ENCODE peak calls at places on chromosomes 16 and 17, in six cellular contexts. H is dorsolateral prefrontal cortex; C is PC-3; O is CD4-positive, alpha-beta memory T cell; Y is MM.1S; F is right cardiac atrium. I is an unnamed sample.

GRCh38 chr17:55770220-55770870 is 19.5 kb downstream of the PCTP start:
- DNase-seq in H (no peak), C (peak), O (no peak), Y (peak), F (no peak), I (peak)

GRCh38 chr17:21211825-21212479 is 2.0 kb downstream of the TMEM11 start:
- DNase-seq in H (no peak), C (peak), O (no peak), Y (no peak), F (no peak), I (no peak)

GRCh38 chr17:27354491-27355081 is 60.7 kb downstream of the WSB1 start:
- DNase-seq in H (no peak), C (peak), O (no peak), Y (peak), F (no peak), I (peak)

GRCh38 chr16:84475643-84476240 is 28.7 kb downstream of the MEAK7 start:
- DNase-seq in H (no peak), C (peak), O (no peak), Y (no peak), F (no peak), I (peak)

GRCh38 chr17:9080983-9081382 is 59.7 kb downstream of the NTN1 start:
- DNase-seq in H (no peak), C (no peak), O (no peak), Y (no peak), F (no peak), I (no peak)

GRCh38 chr16:30184430-30185140 is 1.2 kb downstream of the CORO1A start:
- DNase-seq in H (peak), C (no peak), O (no peak), Y (peak), F (peak), I (no peak)

GRCh38 chr16:84281077-84281476 is 13.6 kb upstream of the WFDC1 start:
- DNase-seq in H (no peak), C (peak), O (no peak), Y (no peak), F (peak), I (peak)

GRCh38 chr16:12876778-12877177 is 24.6 kb upstream of the SHISA9 start:
- DNase-seq in H (no peak), C (peak), O (no peak), Y (no peak), F (no peak), I (no peak)

GRCh38 chr17:44351464-44351863 is 6.4 kb downstream of the GRN start:
- DNase-seq in H (no peak), C (no peak), O (no peak), Y (no peak), F (peak), I (no peak)

GRCh38 chr16:77193377-77193776 is 2.4 kb downstream of the MON1B start:
- DNase-seq in H (no peak), C (no peak), O (no peak), Y (no peak), F (peak), I (no peak)

GRCh38 chr17:36463916-36464764 is 22.3 kb upstream of the ZNHIT3 start:
- DNase-seq in H (peak), C (peak), O (peak), Y (peak), F (peak), I (peak)

GRCh38 chr17:43578699-43579569 is 32.8 kb upstream of the ETV4 start:
- DNase-seq in H (no peak), C (peak), O (peak), Y (peak), F (peak), I (no peak)

GRCh38 chr17:80724723-80725388 is 180.2 kb downstream of the RPTOR start:
- DNase-seq in H (no peak), C (peak), O (no peak), Y (no peak), F (no peak), I (no peak)

GRCh38 chr16:13969711-13970110 is 49.8 kb downstream of the ERCC4 start:
- DNase-seq in H (no peak), C (no peak), O (no peak), Y (no peak), F (no peak), I (no peak)

GRCh38 chr17:45314761-45315549 is 1.9 kb downstream of the MAP3K14 start:
- DNase-seq in H (no peak), C (peak), O (no peak), Y (peak), F (no peak), I (no peak)

GRCh38 chr17:57425903-57426574 is 169.7 kb downstream of the MSI2 start:
- DNase-seq in H (no peak), C (no peak), O (no peak), Y (peak), F (no peak), I (no peak)

GRCh38 chr17:31558748-31559646 is 167.5 kb downstream of the RAB11FIP4 start:
- DNase-seq in H (peak), C (peak), O (peak), Y (peak), F (peak), I (no peak)

GRCh38 chr17:56985371-56986162 is 7.6 kb downstream of the SCPEP1 start:
- DNase-seq in H (no peak), C (no peak), O (no peak), Y (no peak), F (no peak), I (no peak)

GRCh38 chr17:80034977-80035686 is 540 bp downstream of the TBC1D16 start:
- DNase-seq in H (no peak), C (peak), O (peak), Y (no peak), F (peak), I (no peak)

GRCh38 chr16:51430716-51431369 is 279.8 kb upstream of the SALL1 start:
- DNase-seq in H (no peak), C (no peak), O (no peak), Y (no peak), F (no peak), I (no peak)

GRCh38 chr17:52084176-52084575 is 74.3 kb downstream of the CA10 start:
- DNase-seq in H (no peak), C (no peak), O (no peak), Y (no peak), F (no peak), I (no peak)

GRCh38 chr17:42248351-42249179 is 27.6 kb downstream of the STAT5B start:
- DNase-seq in H (peak), C (no peak), O (peak), Y (peak), F (peak), I (peak)

GRCh38 chr17:71472809-71473789 is 647.7 kb upstream of the SOX9 start:
- DNase-seq in H (no peak), C (peak), O (no peak), Y (peak), F (no peak), I (peak)

GRCh38 chr17:61556224-61557188 is 34.5 kb downstream of the NACA2 start:
- DNase-seq in H (no peak), C (peak), O (no peak), Y (no peak), F (no peak), I (no peak)

GRCh38 chr17:83068641-83069570 is 10.5 kb upstream of the METRNL start:
- DNase-seq in H (no peak), C (no peak), O (peak), Y (peak), F (peak), I (no peak)

GRCh38 chr17:82332669-82333278 is 792 bp downstream of the SECTM1 start:
- DNase-seq in H (no peak), C (peak), O (no peak), Y (peak), F (peak), I (no peak)

GRCh38 chr17:19321481-19322128 is 40.9 kb downstream of the B9D1 start:
- DNase-seq in H (no peak), C (no peak), O (no peak), Y (no peak), F (no peak), I (no peak)

GRCh38 chr16:85303354-85303883 is 191.1 kb upstream of the CIBAR2 start:
- DNase-seq in H (no peak), C (no peak), O (peak), Y (no peak), F (peak), I (peak)

GRCh38 chr16:619476-620100 is 11.2 kb upstream of the WFIKKN1 start:
- DNase-seq in H (peak), C (no peak), O (no peak), Y (no peak), F (peak), I (no peak)

GRCh38 chr17:16217002-16217635 is at the start of gene PIGL:
- DNase-seq in H (peak), C (peak), O (peak), Y (peak), F (peak), I (peak)

GRCh38 chr17:63694974-63695773 is 4.8 kb downstream of the LIMD2 start:
- DNase-seq in H (no peak), C (no peak), O (no peak), Y (no peak), F (peak), I (no peak)

GRCh38 chr17:17320188-17320910 is 17.2 kb downstream of the NT5M start:
- DNase-seq in H (no peak), C (no peak), O (no peak), Y (no peak), F (no peak), I (no peak)

GRCh38 chr16:21338537-21339268 is 60.6 kb upstream of the CRYM start:
- DNase-seq in H (no peak), C (no peak), O (no peak), Y (peak), F (no peak), I (no peak)

GRCh38 chr17:14320734-14321475 is 20.0 kb downstream of the HS3ST3B1 start:
- DNase-seq in H (peak), C (no peak), O (no peak), Y (no peak), F (no peak), I (no peak)

GRCh38 chr16:53614346-53614745 is 89.3 kb downstream of the RPGRIP1L start:
- DNase-seq in H (no peak), C (no peak), O (no peak), Y (no peak), F (no peak), I (no peak)

GRCh38 chr16:46853713-46854443 is 22.9 kb upstream of the C16orf87 start:
- DNase-seq in H (peak), C (peak), O (peak), Y (peak), F (peak), I (no peak)

GRCh38 chr17:13813347-13814240 is 211.9 kb upstream of the HS3ST3A1 start:
- DNase-seq in H (no peak), C (peak), O (no peak), Y (no peak), F (no peak), I (no peak)

GRCh38 chr16:66954097-66954659 is 6.9 kb upstream of the CES3 start:
- DNase-seq in H (peak), C (peak), O (peak), Y (peak), F (peak), I (peak)

GRCh38 chr16:31707743-31708335 is 165.8 kb upstream of the ZNF267 start:
- DNase-seq in H (no peak), C (no peak), O (no peak), Y (no peak), F (no peak), I (no peak)

GRCh38 chr17:78132086-78132676 is 1.6 kb downstream of the TMC8 start:
- DNase-seq in H (no peak), C (peak), O (peak), Y (peak), F (peak), I (peak)
- H3K4me3 ChIP-seq in H (peak), C (peak), O (peak), Y (peak), F (peak), I (peak)

DNA sequence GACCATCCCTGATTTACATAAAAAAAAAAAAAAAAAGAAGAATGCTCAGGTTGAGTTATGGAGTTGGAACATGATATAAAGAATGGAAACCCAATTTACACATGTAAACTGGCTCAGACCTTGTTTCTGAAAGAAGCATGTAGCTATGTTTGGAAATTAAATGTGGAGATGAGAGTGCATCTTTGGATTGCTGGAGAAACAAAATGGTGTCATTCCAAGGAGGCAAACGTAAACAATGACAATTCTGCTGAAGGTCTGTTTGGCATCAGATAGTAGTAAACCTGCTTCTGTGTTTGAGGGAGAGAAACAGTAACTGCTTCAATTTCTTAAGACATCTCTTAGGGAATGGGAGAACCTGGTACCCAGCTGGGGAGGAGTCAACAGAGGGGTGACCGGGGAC is 23.6 kb downstream of the GPRC5B start:
- DNase-seq in H (no peak), C (no peak), O (no peak), Y (no peak), F (no peak), I (no peak)
- H3K4me3 ChIP-seq in H (peak), C (peak), O (no peak), Y (no peak), F (peak), I (no peak)

DNA sequence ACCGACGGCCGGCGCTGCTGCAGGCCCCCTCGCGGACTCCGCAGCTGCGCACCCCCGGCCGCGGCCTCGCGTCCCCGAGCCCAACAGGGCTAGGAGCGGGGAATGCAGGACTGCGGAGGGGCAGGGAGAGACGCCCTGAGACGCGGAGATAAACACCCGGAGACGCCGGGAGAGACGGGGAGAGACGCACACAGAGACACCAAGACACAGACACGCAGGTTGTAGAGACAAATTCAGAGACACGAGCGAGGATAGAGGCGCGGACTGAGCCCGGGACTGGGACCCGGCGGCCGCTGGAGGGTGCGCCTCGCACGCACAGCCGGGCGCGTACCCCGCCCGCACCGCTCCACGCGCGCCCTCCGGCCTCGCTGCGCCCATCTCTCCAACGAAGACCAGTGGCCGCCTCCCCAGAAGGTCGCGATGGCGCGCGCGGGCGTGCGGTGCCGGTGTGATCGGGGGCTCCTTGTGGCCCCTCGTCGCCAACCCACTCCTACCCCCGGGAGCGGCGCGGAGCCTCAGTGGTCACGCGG is 902 bp downstream of the STAC2 start:
- DNase-seq in H (no peak), C (no peak), O (no peak), Y (no peak), F (no peak), I (no peak)
- H3K4me3 ChIP-seq in H (peak), C (no peak), O (no peak), Y (no peak), F (peak), I (no peak)

DNA sequence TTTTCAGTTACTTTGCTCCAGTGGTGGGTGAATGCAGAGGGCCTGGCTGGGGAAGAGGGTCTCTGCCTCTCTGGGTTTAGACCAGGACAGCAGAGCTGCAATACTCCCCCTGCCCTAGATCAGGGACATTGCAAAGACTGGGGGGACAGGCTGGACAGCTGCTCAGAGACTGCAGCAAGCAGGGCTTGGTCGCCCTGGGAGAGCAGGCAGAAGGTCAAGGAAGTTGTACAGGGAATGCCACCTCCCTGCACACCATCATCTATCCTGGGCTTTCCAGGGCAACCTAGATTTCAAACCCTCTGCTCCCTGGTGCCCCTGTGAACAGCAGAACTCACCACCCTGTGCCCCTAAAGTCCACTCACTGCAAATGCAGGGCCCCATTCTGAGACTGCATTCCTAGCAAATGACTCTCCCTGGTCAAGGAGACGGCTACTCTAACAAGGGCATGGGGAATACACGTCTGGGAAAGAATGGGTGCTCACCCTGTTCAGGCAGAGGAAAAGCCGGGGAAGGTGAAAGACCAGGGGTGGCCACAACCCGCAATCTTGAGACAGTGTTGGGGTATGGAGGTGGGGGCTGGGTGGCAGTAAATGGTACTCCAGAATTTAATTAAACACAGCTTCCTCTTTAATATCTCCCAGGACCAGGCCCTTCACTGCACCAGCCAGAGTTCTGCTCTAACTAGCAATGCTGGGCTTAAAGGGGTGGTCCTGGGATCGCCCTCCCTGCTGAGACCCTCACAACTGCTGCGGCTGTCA is 1.0 kb downstream of the KIFC3 start:
- DNase-seq in H (no peak), C (peak), O (no peak), Y (no peak), F (peak), I (no peak)
- H3K4me3 ChIP-seq in H (peak), C (peak), O (no peak), Y (no peak), F (peak), I (no peak)

DNA sequence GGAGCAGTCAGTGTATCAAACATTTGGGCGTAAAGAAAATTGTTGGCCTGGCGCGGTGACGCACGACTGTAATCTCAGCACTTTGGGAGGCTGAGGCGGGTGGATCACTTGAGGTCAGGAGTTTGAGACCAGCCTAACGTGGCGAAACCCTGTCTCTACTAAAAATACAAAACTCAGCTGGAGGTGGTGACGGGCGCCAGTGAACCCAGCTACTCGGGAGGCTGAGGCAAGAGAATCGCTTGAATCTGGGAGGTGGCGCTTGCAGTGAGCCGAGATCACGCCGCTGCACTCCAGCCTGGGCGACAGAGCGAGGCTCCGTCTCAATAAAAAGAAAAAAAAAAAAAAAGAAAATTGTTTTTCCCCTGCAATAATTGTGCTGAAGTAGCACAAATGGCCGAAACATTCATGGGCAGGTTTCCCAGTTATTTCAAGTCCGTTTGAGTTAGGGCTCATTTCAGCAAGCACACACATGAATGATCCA is 1.4 kb downstream of the GCSH start:
- DNase-seq in H (no peak), C (no peak), O (no peak), Y (no peak), F (no peak), I (no peak)
- H3K4me3 ChIP-seq in H (peak), C (peak), O (no peak), Y (no peak), F (peak), I (peak)

GRCh38 chr16:4744758-4745569 is 10.6 kb downstream of the DNAAF8 start:
- DNase-seq in H (no peak), C (no peak), O (no peak), Y (no peak), F (peak), I (no peak)

GRCh38 chr16:4746991-4747574 is 12.7 kb downstream of the DNAAF8 start:
- DNase-seq in H (no peak), C (no peak), O (no peak), Y (no peak), F (peak), I (no peak)

GRCh38 chr16:4747906-4748681 is 13.8 kb downstream of the DNAAF8 start:
- DNase-seq in H (no peak), C (no peak), O (no peak), Y (peak), F (peak), I (peak)

GRCh38 chr16:4746215-4746614 is 11.9 kb downstream of the DNAAF8 start:
- DNase-seq in H (no peak), C (no peak), O (no peak), Y (no peak), F (no peak), I (no peak)

GRCh38 chr16:4743217-4743897 is 9.0 kb downstream of the DNAAF8 start:
- DNase-seq in H (no peak), C (no peak), O (no peak), Y (no peak), F (peak), I (no peak)
- H3K4me3 ChIP-seq in H (no peak), C (no peak), O (no peak), Y (no peak), F (no peak), I (no peak)